ENCODE peak calls at places on chromosomes 4 and X, in seven cellular contexts. P is A549, I is cardiac muscle cell, C is WTC11, W is AG09319, L is fibroblast of lung, J is fibroblast of pulmonary artery. R is an unnamed sample.

GRCh38 chr4:47990145-47990544 is 26.3 kb downstream of the CNGA1 start:
- DNase-seq in C (peak; percentile 18), W (no peak), L (no peak), I (no peak), P (no peak), J (no peak), R (no peak)

GRCh38 chr4:39855909-39856512 is 121.7 kb downstream of the PDS5A start:
- DNase-seq in P (peak; percentile 3), W (no peak), I (peak; percentile 13), C (no peak), L (peak; percentile 45), J (peak; percentile 18), R (peak; percentile 17)

GRCh38 chr4:118954246-118954645 is 65.6 kb downstream of the SYNPO2 start:
- DNase-seq in I (peak; percentile 67), C (no peak), W (no peak), J (peak; percentile 73), P (no peak), L (peak; percentile 68), R (peak; percentile 42)

GRCh38 chr4:74092957-74093356 is 6.0 kb downstream of the CXCL2 start:
- DNase-seq in W (no peak), L (peak; percentile 61), C (no peak), P (no peak), J (peak; percentile 45), I (peak; percentile 50), R (no peak)

GRCh38 chrX:84258708-84259107 is 70.7 kb upstream of the RPS6KA6 start:
- DNase-seq in C (no peak), P (no peak), I (no peak), W (no peak), L (no peak), J (no peak), R (no peak)

GRCh38 chr4:138643827-138644226 is 371.8 kb upstream of the NOCT start:
- DNase-seq in I (peak; percentile 25), J (no peak), C (no peak), L (peak; percentile 15), P (no peak), W (no peak), R (no peak)

GRCh38 chr4:114562176-114562904 is 36.3 kb upstream of the UGT8 start:
- DNase-seq in P (no peak), I (no peak), W (no peak), C (no peak), J (no peak), L (no peak), R (no peak)

GRCh38 chr4:170214731-170215130 is 125.0 kb upstream of the AADAT start:
- DNase-seq in C (no peak), I (no peak), L (no peak), J (no peak), P (no peak), W (no peak), R (no peak)

GRCh38 chr4:3470244-3471097 is 7.4 kb downstream of the DOK7 start:
- DNase-seq in W (no peak), I (peak; percentile 34), L (peak; percentile 79), J (peak; percentile 23), C (no peak), P (no peak), R (peak; percentile 79)

GRCh38 chr4:70577220-70577927 is 14.7 kb upstream of the AMBN start:
- DNase-seq in P (no peak), I (no peak), C (no peak), W (no peak), L (no peak), J (no peak), R (no peak)

GRCh38 chrX:2828404-2829065 is at the start of gene GYG2:
- DNase-seq in P (no peak), L (peak; percentile 58), W (no peak), C (peak; percentile 67), I (peak; percentile 59), J (peak; percentile 22), R (no peak)

DNA sequence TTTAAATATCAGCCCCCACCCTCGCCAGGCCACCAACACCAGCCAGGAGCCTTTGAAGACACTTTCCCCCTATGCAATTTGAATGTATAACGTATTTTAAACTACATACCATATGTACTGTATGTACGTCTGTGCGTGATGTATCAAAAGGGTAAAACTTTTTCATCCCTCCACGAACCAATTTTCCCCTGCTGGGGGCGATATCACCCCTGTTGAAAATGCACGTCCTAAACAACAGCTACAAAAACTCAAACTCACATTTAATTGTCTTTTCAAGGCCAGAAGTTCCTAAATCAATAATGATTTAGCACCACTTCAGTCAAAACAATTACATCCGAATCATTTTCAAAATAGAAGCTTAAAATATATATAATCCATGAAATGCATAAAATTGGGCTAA is 1.4 kb downstream of the VEGFD start:
- DNase-seq in C (no peak), L (peak; percentile 23), W (no peak), J (no peak), I (no peak), P (no peak), R (no peak)
- TF ChIP-seq CTCF in C (no peak), L (peak; percentile 6), W (no peak), J (no peak), I (no peak), P (no peak), R (no peak)

GRCh38 chr4:60744767-60745166 is 455.4 kb upstream of the ADGRL3 start:
- DNase-seq in W (no peak), L (peak; percentile 8), P (no peak), J (no peak), I (peak; percentile 28), C (peak; percentile 19), R (no peak)
- TF ChIP-seq CTCF in W (no peak), L (peak; percentile 5), P (no peak), J (peak; percentile 6), I (peak; percentile 13), C (no peak), R (no peak)

DNA sequence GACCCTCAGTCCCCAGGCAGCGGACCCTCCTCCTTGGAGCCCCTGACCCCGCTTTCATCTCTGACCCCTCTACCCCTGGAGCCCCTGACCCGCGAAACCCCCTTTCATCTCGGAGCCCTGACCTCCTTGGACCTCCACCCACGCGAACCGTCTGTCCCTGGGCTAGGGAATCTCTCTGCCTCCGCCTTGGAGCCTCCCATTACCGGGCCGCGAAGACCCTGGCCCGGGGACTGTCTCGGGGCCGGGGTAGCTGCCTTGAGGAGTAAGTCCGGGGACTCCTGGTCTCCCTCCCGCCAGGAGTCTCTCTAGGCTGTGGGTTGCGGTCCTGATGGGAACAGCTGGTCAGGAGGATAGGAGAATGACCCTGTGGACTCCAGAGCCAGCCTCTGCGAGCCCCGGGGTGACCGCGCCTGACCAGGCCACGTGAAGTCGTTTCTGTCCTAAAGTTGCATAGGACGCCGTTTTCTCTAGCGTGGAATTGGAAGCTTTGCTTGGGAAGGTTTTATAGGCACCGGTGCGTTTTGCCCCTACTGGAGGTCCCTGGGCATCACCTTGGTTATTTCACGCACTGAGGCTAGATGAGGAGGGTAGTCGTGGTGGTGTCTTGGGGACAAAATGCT is 824 bp downstream of the TBC1D14 start:
- DNase-seq in C (no peak), P (peak; percentile 62), W (no peak), L (no peak), J (no peak), I (no peak), R (no peak)
- TF ChIP-seq CTCF in C (no peak), P (no peak), W (no peak), L (no peak), J (peak; percentile 6), I (peak; percentile 16), R (no peak)

GRCh38 chrX:131729295-131729694 is 185.4 kb downstream of the OR13H1 start:
- DNase-seq in L (no peak), W (no peak), P (no peak), J (no peak), C (no peak), I (no peak), R (peak; percentile 89)
- TF ChIP-seq CTCF in L (no peak), W (peak; percentile 32), P (no peak), J (no peak), C (no peak), I (no peak), R (peak; percentile 41)

DNA sequence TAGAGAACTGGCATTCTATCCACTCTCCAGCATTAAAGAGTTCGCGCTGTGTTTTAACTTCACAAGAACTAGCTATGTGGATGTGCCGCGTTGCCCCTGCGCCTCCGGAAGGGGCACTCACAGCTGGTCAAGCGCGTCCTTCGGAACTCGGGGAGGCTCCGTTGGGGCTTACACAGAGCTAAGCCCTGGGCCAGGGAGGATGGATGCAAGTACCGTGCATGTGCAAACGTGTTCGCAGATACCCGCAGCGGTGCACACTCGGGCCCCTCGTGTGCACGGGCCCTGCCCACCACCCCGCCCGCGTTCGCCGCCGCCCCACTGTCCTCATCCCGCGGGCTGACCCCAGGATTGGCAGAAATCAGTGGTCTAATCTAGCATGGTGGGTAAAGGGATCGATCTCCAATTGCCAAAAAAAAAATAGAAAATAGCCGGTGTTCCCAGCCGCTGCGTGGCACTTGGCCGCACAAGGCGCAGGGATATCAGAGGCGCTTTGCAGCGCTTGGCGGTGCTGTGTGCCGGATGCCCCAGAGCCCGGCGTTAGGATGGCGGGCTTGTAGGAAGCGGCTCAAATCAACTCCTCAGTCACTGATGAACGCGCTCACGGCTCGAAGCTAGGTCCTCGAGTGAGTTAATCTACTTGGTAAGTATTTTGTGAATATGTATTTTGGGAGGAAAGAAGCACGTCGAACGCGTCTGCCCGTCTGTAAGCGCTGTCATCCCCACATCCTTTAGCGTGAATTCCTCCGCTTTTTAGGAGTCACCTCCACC is 988 bp upstream of the PCDH10 start:
- DNase-seq in P (no peak), C (no peak), L (peak; percentile 73), J (peak; percentile 74), W (no peak), I (peak; percentile 72), R (no peak)
- TF ChIP-seq CTCF in P (no peak), C (no peak), L (no peak), J (peak; percentile 15), W (no peak), I (peak; percentile 1), R (no peak)

GRCh38 chr4:82275431-82276423 is 98.1 kb downstream of the HNRNPD start:
- DNase-seq in W (no peak), L (no peak), I (no peak), C (peak; percentile 37), P (peak; percentile 10), J (no peak), R (no peak)
- TF ChIP-seq CTCF in W (no peak), L (no peak), I (no peak), C (no peak), P (no peak), J (no peak), R (no peak)

GRCh38 chr4:175807596-175807995 is 4.5 kb downstream of the GPM6A start:
- DNase-seq in L (no peak), C (no peak), J (no peak), W (no peak), P (no peak), I (no peak), R (no peak)
- TF ChIP-seq CTCF in L (no peak), C (no peak), J (no peak), W (no peak), P (no peak), I (no peak), R (no peak)

DNA sequence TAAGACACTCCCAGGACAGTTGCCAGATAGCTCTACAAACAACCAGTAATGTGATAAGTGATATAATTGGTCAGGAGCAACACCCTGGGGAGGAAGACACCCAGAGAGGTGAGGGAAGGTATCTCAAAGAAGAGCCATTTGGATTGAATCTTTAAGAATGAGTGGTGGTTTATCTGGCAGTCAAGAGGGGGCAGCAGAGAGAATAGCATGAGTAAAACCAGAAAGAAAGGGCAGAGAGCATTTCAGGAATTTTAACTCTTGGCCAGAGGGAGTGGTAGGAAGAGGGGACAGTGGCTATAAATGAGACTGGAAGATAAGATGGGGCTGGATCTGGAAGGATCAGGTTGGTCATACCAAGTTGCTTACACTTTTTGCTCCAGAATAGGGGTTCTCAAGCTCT is 5.9 kb upstream of the SEPTIN6 start:
- DNase-seq in J (peak; percentile 71), C (no peak), I (peak; percentile 79), L (peak; percentile 73), P (peak; percentile 70), W (peak; percentile 30), R (peak; percentile 67)
- TF ChIP-seq CTCF in J (peak; percentile 66), C (no peak), I (peak; percentile 65), L (peak; percentile 58), P (peak; percentile 51), W (peak; percentile 64), R (peak; percentile 42)